ENCODE peak calls at places on chromosomes 16 and 17, in seven cellular contexts. P is fibroblast of lung, C is neural progenitor cell, V is transverse colon, T is colonic mucosa, M is GM13977, N is left lung. I is an unnamed sample.

GRCh38 chr16:67425581-67425980 is 5.3 kb upstream of the HSD11B2 start:
- DNase-seq in C (no peak), N (no peak), P (no peak), M (no peak), T (peak; percentile 19), V (no peak), I (no peak)

GRCh38 chr17:82305727-82306300 is 11.6 kb downstream of the CD7 start:
- DNase-seq in V (no peak), N (no peak), C (no peak), M (peak; percentile 18), T (no peak), P (no peak), I (no peak)

GRCh38 chr17:18246880-18247612 is 11.5 kb downstream of the FLII start:
- DNase-seq in P (peak; percentile 33), T (peak; percentile 95), C (peak; percentile 85), N (peak; percentile 71), M (peak; percentile 67), V (peak; percentile 93), I (peak; percentile 56)

GRCh38 chr17:2931901-2932300 is 131.5 kb downstream of the OR1D5 start:
- DNase-seq in C (no peak), T (no peak), P (no peak), V (no peak), N (no peak), M (no peak), I (no peak)

GRCh38 chr17:78343433-78344201 is 16.3 kb downstream of the SOCS3 start:
- DNase-seq in M (no peak), V (peak; percentile 78), N (peak; percentile 83), P (no peak), C (no peak), T (peak; percentile 53), I (peak; percentile 79)

GRCh38 chr17:65042911-65043310 is 13.6 kb downstream of the GNA13 start:
- DNase-seq in N (no peak), C (no peak), T (no peak), P (no peak), M (no peak), V (no peak), I (peak; percentile 62)

GRCh38 chr17:38421224-38421841 is 6.9 kb upstream of the ARHGAP23 start:
- DNase-seq in P (peak; percentile 81), C (peak; percentile 52), M (no peak), T (no peak), V (no peak), N (no peak), I (no peak)

GRCh38 chr17:75854111-75854748 is 905 bp downstream of the WBP2 start:
- DNase-seq in V (no peak), T (no peak), C (peak; percentile 32), P (peak; percentile 63), M (no peak), N (no peak), I (no peak)

GRCh38 chr17:50943575-50943933 is 77.4 kb upstream of the TOB1 start:
- DNase-seq in P (no peak), C (no peak), T (no peak), M (no peak), N (peak; percentile 31), V (peak; percentile 19), I (no peak)

GRCh38 chr17:74008196-74008595 is 195.3 kb upstream of the RPL38 start:
- DNase-seq in T (no peak), M (no peak), C (peak; percentile 59), V (peak; percentile 11), N (no peak), P (no peak), I (peak; percentile 40)

GRCh38 chr17:43871947-43872690 is 25.1 kb downstream of the CD300LG start:
- DNase-seq in V (peak; percentile 82), T (peak; percentile 78), N (no peak), M (no peak), P (no peak), C (no peak), I (no peak)

GRCh38 chr16:88435437-88436355 is 17.4 kb upstream of the ZFPM1 start:
- DNase-seq in P (no peak), N (no peak), M (no peak), T (no peak), V (no peak), C (no peak), I (no peak)
- TF ChIP-seq CTCF in P (no peak), N (no peak), M (no peak), T (no peak), V (no peak), C (no peak), I (no peak)

DNA sequence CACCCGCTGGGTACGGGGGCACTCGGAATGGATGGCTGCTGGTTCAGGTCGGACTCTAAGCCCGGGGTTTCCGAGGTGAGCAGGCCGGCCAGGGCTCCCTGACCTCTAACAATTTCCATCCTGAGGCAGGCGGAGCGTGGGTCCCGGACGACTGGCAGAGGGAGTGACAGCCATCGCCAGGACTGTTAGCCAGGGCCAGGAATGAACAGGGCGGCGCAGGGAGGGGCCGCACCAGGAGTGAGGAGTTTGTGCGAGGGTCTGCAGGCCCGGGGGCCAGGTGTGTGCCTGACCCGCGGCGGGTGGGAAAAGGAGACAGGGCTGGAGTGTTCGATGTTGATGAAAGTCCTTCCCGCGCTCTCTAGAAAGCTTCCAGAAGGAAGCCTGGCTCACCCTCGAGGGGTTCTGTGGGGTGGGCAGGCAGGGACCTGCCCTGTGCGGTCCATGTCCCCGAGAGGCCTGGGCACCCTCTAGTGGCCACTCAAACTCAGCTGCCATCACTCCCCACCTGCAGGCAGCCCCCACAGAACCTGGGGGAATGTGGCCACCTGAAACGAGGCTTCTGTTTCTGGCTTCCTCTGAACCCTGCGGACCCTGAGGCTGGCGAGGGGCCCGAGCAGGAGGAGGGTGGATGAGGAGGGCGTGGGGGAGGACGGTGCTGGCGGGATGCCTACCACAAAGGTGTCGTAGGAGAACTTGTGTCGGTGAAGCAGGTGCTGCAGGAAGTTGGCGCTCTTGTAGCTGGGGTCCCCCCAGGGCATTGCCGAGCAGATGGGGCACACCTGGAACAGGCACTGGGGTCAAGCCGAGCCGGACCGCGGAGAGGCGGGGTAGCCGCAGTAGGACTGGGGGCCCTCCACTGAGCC is 8.1 kb downstream of the RNF166 start:
- DNase-seq in M (no peak), N (no peak), T (no peak), P (no peak), V (no peak), C (no peak), I (peak; percentile 20)
- TF ChIP-seq CTCF in M (peak; percentile 39), N (no peak), T (no peak), P (peak; percentile 17), V (peak; percentile 7), C (peak; percentile 51), I (peak; percentile 56)

GRCh38 chr16:20001856-20002707 is 71.6 kb downstream of the GPR139 start:
- DNase-seq in M (no peak), N (no peak), C (no peak), V (peak; percentile 28), T (peak; percentile 54), P (no peak), I (no peak)

GRCh38 chr16:20002936-20003335 is 70.8 kb downstream of the GPR139 start:
- DNase-seq in P (no peak), N (no peak), V (no peak), M (no peak), T (no peak), C (no peak), I (no peak)

DNA sequence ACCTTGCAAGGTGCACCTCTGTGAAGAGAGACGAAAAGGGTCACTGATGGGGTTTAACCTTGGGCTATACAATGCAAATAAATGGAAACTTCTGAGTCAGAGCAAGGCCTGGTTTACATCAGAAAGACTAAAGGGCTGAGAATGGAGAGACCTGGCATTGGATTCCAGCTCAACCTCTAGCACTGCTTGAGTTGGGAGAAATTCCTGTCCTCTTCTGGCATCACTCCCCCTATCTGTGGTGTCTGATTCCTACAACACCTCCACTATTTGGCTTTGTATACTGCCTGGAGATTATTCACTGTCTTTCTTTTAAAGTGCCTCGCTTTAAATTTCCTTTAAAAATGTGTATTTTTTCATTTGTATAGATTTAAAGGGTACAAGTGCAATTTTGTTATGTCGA is 68.8 kb downstream of the GPR139 start:
- DNase-seq in M (no peak), V (no peak), N (no peak), C (peak; percentile 27), P (no peak), T (no peak), I (no peak)
- TF ChIP-seq CTCF in M (no peak), V (no peak), N (no peak), C (peak; percentile 57), P (no peak), T (no peak), I (peak; percentile 16)

GRCh38 chr16:87847785-87848675 is 21.3 kb downstream of the SLC7A5 start:
- DNase-seq in M (no peak), V (peak; percentile 41), P (no peak), N (no peak), T (no peak), C (peak; percentile 81), I (no peak)
- TF ChIP-seq CTCF in M (no peak), V (no peak), P (no peak), N (no peak), T (no peak), C (no peak), I (no peak)

DNA sequence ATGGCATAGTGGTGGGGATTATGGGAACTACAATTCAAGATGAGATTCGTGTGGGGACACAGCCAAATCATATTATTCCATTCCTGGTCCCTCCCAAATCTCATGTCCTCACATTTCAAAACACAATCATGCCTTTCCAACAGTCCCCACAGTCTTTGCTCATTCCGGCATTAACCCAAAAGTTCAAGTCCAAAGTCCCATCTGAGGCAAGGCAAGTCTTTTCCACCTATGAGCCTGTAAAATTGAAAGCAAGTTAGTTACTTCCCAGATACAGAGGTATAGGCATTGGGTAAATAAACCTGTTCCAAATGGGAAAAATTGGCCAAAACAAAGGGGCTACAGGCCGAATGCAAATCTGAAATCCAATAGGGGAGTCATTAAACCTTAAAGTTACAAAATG is 1063.2 kb downstream of the CDH11 start:
- DNase-seq in V (no peak), M (no peak), N (no peak), P (no peak), T (no peak), C (no peak), I (no peak)
- TF ChIP-seq CTCF in V (no peak), M (no peak), N (no peak), P (no peak), T (no peak), C (no peak), I (no peak)

GRCh38 chr16:28549301-28549899 is 4.3 kb upstream of the SGF29 start:
- DNase-seq in C (no peak), M (no peak), N (no peak), T (peak; percentile 34), V (no peak), P (peak; percentile 27), I (peak; percentile 66)

GRCh38 chr16:28554634-28555423 is 1.1 kb downstream of the SGF29 start:
- DNase-seq in M (no peak), P (no peak), T (no peak), C (no peak), V (no peak), N (no peak), I (no peak)

GRCh38 chr16:28555593-28555992 is 1.9 kb downstream of the SGF29 start:
- DNase-seq in P (no peak), T (no peak), M (no peak), N (no peak), V (no peak), C (no peak), I (no peak)

GRCh38 chr16:28556914-28557320 is 3.2 kb downstream of the SGF29 start:
- DNase-seq in T (no peak), M (no peak), N (no peak), C (no peak), V (no peak), P (no peak), I (no peak)

GRCh38 chr16:28553776-28554633 is at the start of gene SGF29:
- DNase-seq in P (peak; percentile 83), V (peak; percentile 95), C (peak; percentile 97), M (peak; percentile 96), T (peak; percentile 94), N (peak; percentile 93), I (peak; percentile 95)
- TF ChIP-seq CTCF in P (peak; percentile 25), V (no peak), C (peak; percentile 49), M (peak; percentile 44), T (no peak), N (no peak), I (peak; percentile 63)